ENCODE peak calls at places on chromosome 22, in nine cellular contexts. R is gastrocnemius medialis; M is lung; W is BE2C; O is CD8-positive, alpha-beta T cell; T is SJSA1; U is psoas muscle; L is Caco-2; P is stomach. B is an unnamed sample.

GRCh38 chr22:47120399-47120798 is 357.9 kb downstream of the TBC1D22A start:
- DNase-seq in R (no peak), M (no peak), W (no peak), O (no peak), T (no peak), U (no peak), L (no peak), P (no peak), B (no peak)

GRCh38 chr22:45007946-45008852 is 1.6 kb downstream of the PHF21B start:
- DNase-seq in R (no peak), M (no peak), W (peak; percentile 48), O (no peak), T (peak; percentile 17), U (no peak), L (no peak), P (no peak), B (peak; percentile 19)

GRCh38 chr22:50505776-50506610 is 1.5 kb downstream of the LMF2 start:
- DNase-seq in R (no peak), M (no peak), W (no peak), O (no peak), T (no peak), U (no peak), L (peak; percentile 43), P (no peak), B (no peak)

GRCh38 chr22:20424937-20425587 is 12.6 kb downstream of the SCARF2 start:
- DNase-seq in R (no peak), M (no peak), W (no peak), O (no peak), T (no peak), U (peak; percentile 80), L (no peak), P (no peak), B (no peak)

GRCh38 chr22:30809086-30809485 is 114.4 kb downstream of the OSBP2 start:
- DNase-seq in R (no peak), M (no peak), W (no peak), O (no peak), T (no peak), U (no peak), L (no peak), P (no peak), B (no peak)

GRCh38 chr22:39478461-39478860 is 21.6 kb downstream of the MGAT3 start:
- DNase-seq in R (no peak), M (no peak), W (no peak), O (no peak), T (no peak), U (peak; percentile 55), L (peak; percentile 66), P (peak; percentile 45), B (no peak)

GRCh38 chr22:19800761-19801244 is 40.2 kb downstream of the TBX1 start:
- DNase-seq in R (no peak), M (no peak), W (peak; percentile 41), O (no peak), T (peak; percentile 27), U (peak; percentile 67), L (no peak), P (no peak), B (peak; percentile 35)

GRCh38 chr22:26785942-26786341 is 128.6 kb downstream of the MIAT start:
- DNase-seq in R (no peak), M (no peak), W (no peak), O (no peak), T (no peak), U (no peak), L (no peak), P (no peak), B (no peak)

GRCh38 chr22:19430890-19431541 is 517 bp downstream of the HIRA start:
- DNase-seq in R (peak; percentile 41), M (peak; percentile 37), W (peak; percentile 30), O (peak; percentile 54), T (peak; percentile 49), U (peak; percentile 71), L (peak; percentile 71), P (peak; percentile 65), B (peak; percentile 42)

GRCh38 chr22:20957118-20957690 is 9.9 kb upstream of the AIFM3 start:
- DNase-seq in R (no peak), M (no peak), W (no peak), O (no peak), T (no peak), U (peak; percentile 60), L (no peak), P (peak; percentile 30), B (peak; percentile 51)

GRCh38 chr22:44378380-44378779 is 65.6 kb upstream of the SHISAL1 start:
- DNase-seq in R (no peak), M (no peak), W (peak; percentile 3), O (no peak), T (no peak), U (no peak), L (no peak), P (no peak), B (no peak)

GRCh38 chr22:46357711-46358505 is 22.4 kb downstream of the TRMU start:
- DNase-seq in R (no peak), M (no peak), W (no peak), O (no peak), T (no peak), U (no peak), L (no peak), P (no peak), B (no peak)

GRCh38 chr22:31103899-31104694 is 3.3 kb downstream of the SELENOM start:
- DNase-seq in R (peak; percentile 17), M (no peak), W (no peak), O (no peak), T (no peak), U (no peak), L (no peak), P (no peak), B (no peak)

GRCh38 chr22:17695986-17696385 is 57.4 kb downstream of the BCL2L13 start:
- DNase-seq in R (no peak), M (no peak), W (no peak), O (no peak), T (peak; percentile 17), U (no peak), L (no peak), P (no peak), B (no peak)

GRCh38 chr22:31800065-31800464 is 46.2 kb downstream of the DEPDC5 start:
- DNase-seq in R (no peak), M (no peak), W (no peak), O (no peak), T (peak; percentile 20), U (no peak), L (peak; percentile 39), P (no peak), B (no peak)

GRCh38 chr22:31296258-31296657 is 4.0 kb upstream of the PIK3IP1 start:
- DNase-seq in R (no peak), M (no peak), W (no peak), O (no peak), T (no peak), U (no peak), L (no peak), P (no peak), B (no peak)

GRCh38 chr22:19845369-19845722 is 9.3 kb downstream of the GNB1L start:
- DNase-seq in R (no peak), M (no peak), W (no peak), O (no peak), T (no peak), U (no peak), L (no peak), P (no peak), B (no peak)

DNA sequence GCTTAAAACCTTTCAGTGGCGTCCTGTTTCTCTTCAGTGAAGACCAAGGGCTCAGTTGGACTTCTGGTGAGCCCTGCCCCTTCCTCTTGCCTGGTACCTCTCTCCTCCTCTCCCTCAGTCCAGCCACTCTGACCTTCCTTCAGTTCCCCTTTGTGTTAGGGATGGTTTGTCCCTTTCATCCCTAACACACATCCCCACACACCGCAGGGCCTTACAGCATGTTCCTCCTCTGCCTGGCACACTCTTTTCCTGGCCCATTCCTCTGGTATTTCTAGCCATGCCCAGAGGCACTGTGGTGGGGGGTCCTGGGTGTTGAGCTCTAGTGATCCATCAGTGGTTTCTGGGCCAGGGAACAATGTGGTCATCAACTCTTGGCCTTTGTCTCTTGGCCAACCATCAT is 21.4 kb downstream of the GNAZ start:
- DNase-seq in R (no peak), M (no peak), W (no peak), O (no peak), T (no peak), U (no peak), L (no peak), P (no peak), B (no peak)
- H3K4me1 ChIP-seq in R (no peaks in the 10 kb centered on the region), M (no peaks in the 10 kb centered on the region), W (no peaks in the 10 kb centered on the region), O (no peaks in the 10 kb centered on the region), T (peaks cover 9% of the 10 kb centered on the region), U (peaks cover 3% of the 10 kb centered on the region), L (no peaks in the 10 kb centered on the region), P (peaks cover 6% of the 10 kb centered on the region), B (no peaks in the 10 kb centered on the region)

DNA sequence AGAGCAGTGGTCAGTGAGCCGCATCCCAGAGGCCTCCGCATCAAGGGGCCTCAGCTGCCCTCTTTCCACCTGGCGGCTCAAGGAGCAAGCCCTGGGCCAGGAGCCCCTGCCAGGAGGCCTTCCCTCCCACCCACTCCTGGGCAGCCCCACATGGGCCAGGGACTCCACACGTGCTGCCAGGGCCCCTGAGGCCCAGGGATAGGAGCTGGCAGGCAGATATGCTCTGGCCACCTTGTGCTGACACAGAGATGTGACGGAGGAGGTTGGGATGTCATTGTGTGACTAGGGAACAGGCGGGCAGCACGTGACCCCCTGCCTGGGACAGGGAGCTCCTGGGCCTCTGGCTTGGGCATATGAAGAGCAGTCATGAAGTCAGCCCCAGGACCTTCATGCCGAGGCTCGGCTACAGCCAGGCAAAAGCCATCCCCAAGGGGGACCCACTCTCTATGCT is 77.9 kb downstream of the PIWIL3 start:
- DNase-seq in R (no peak), M (no peak), W (no peak), O (no peak), T (no peak), U (no peak), L (no peak), P (no peak), B (no peak)
- H3K4me1 ChIP-seq in R (peaks cover 5% of the 10 kb centered on the region), M (peaks cover 17% of the 10 kb centered on the region), W (peaks cover 6% of the 10 kb centered on the region), O (no peaks in the 10 kb centered on the region), T (peaks cover 17% of the 10 kb centered on the region), U (peaks cover 12% of the 10 kb centered on the region), L (no peaks in the 10 kb centered on the region), P (peaks cover 30% of the 10 kb centered on the region), B (peaks cover 9% of the 10 kb centered on the region)

DNA sequence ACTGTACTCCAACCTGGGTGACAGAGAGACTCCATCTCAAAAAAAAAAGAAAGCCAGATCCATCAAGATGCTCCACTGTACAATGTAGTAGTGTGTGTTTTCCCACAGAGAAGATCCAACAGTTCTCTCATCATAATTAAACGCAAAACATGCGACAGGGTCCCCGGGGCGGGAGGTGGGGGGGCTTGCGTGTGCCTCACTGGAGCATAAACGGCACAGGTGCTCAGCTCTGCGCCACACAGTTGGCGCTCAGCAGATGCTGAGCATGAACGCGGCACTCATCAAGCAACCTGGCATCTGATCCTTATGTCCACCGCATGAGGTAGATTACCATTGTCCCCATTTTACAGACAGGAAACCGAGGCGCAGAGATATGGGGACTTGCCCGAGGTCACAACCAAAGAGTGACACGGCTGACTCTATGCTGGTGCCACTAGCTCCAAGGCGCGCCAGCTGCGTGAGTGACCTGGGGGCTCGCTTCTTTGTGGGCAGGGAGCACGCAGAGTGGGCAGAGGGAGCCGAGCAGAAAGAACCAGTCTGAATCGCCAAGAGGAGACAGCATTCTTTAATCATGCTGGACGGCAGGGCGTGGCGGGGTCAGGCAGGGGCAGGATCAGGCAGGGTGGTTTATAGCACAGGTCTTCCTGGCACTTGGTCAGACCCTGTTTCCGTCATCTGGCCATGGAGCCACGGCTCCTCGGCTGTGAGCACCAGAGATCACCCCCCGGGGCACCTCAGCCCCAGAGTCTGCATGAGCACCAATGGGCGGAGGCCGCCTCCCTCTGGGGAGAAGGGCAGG is 8.2 kb downstream of the C1QTNF6 start:
- DNase-seq in R (no peak), M (no peak), W (no peak), O (no peak), T (no peak), U (peak; percentile 57), L (no peak), P (no peak), B (no peak)
- H3K4me1 ChIP-seq in R (peaks cover 43% of the 10 kb centered on the region), M (peaks cover 42% of the 10 kb centered on the region), W (peaks cover 13% of the 10 kb centered on the region), O (peaks cover 34% of the 10 kb centered on the region), T (peaks cover 4% of the 10 kb centered on the region), U (peaks cover 27% of the 10 kb centered on the region), L (peaks cover 9% of the 10 kb centered on the region), P (peaks cover 34% of the 10 kb centered on the region), B (no peaks in the 10 kb centered on the region)

GRCh38 chr22:32852346-32853251 is 51.1 kb downstream of the TIMP3 start:
- DNase-seq in R (peak; percentile 66), M (peak; percentile 42), W (peak; percentile 73), O (no peak), T (no peak), U (peak; percentile 84), L (no peak), P (no peak), B (no peak)
- H3K4me1 ChIP-seq in R (peaks cover 50% of the 10 kb centered on the region), M (peaks cover 27% of the 10 kb centered on the region), W (peaks cover 14% of the 10 kb centered on the region), O (no peaks in the 10 kb centered on the region), T (no peaks in the 10 kb centered on the region), U (peaks cover 14% of the 10 kb centered on the region), L (no peaks in the 10 kb centered on the region), P (peaks cover 46% of the 10 kb centered on the region), B (no peaks in the 10 kb centered on the region)